ENCODE peak calls at places on chromosomes 16 and 17, in ten cellular contexts. One of them, this sample, is unnamed.

GRCh38 chr16:46882304-46882939 is 1.7 kb upstream of the GPT2 start:
- DNase-seq in activated CD4-positive, alpha-beta T cell treated with anti-CD3 and anti-CD28 coated beads for 48 hours: no peak
- DNase-seq in dermis blood vessel endothelial cell: no peak
- DNase-seq in ecto neural progenitor cell: no peak
- DNase-seq in activated CD8-positive, alpha-beta memory T cell treated with anti-CD3 and anti-CD28 coated beads for 48 hours: no peak
- DNase-seq in fibroblast of the aortic adventitia: no peak
- DNase-seq in NCI-H774: no peak
- DNase-seq in ELR: no peak
- DNase-seq in amygdala: no peak
- DNase-seq in NCI-H1694 treated with DMSO at 0.1 percent for 48 hours: no peak
- DNase-seq in this sample: no peak

GRCh38 chr16:27403601-27403992 is 1.6 kb downstream of the IL21R start:
- DNase-seq in fibroblast of the aortic adventitia: no peak
- DNase-seq in NCI-H1694 treated with DMSO at 0.1 percent for 48 hours: no peak
- DNase-seq in ELR: no peak
- DNase-seq in amygdala: no peak
- DNase-seq in NCI-H774: no peak
- DNase-seq in activated CD4-positive, alpha-beta T cell treated with anti-CD3 and anti-CD28 coated beads for 48 hours: no peak
- DNase-seq in activated CD8-positive, alpha-beta memory T cell treated with anti-CD3 and anti-CD28 coated beads for 48 hours: no peak
- DNase-seq in ecto neural progenitor cell: no peak
- DNase-seq in dermis blood vessel endothelial cell: no peak
- DNase-seq in this sample: no peak

GRCh38 chr16:51839697-51840462 is 688.8 kb upstream of the SALL1 start:
- DNase-seq in dermis blood vessel endothelial cell: no peak
- DNase-seq in activated CD8-positive, alpha-beta memory T cell treated with anti-CD3 and anti-CD28 coated beads for 48 hours: no peak
- DNase-seq in NCI-H1694 treated with DMSO at 0.1 percent for 48 hours: no peak
- DNase-seq in fibroblast of the aortic adventitia: no peak
- DNase-seq in NCI-H774: no peak
- DNase-seq in ecto neural progenitor cell: no peak
- DNase-seq in amygdala: no peak
- DNase-seq in ELR: peak; percentile 80
- DNase-seq in activated CD4-positive, alpha-beta T cell treated with anti-CD3 and anti-CD28 coated beads for 48 hours: no peak
- DNase-seq in this sample: no peak

GRCh38 chr16:22970191-22970845 is 156.4 kb downstream of the HS3ST2 start:
- DNase-seq in dermis blood vessel endothelial cell: no peak
- DNase-seq in activated CD8-positive, alpha-beta memory T cell treated with anti-CD3 and anti-CD28 coated beads for 48 hours: no peak
- DNase-seq in NCI-H1694 treated with DMSO at 0.1 percent for 48 hours: no peak
- DNase-seq in amygdala: no peak
- DNase-seq in fibroblast of the aortic adventitia: no peak
- DNase-seq in ELR: no peak
- DNase-seq in activated CD4-positive, alpha-beta T cell treated with anti-CD3 and anti-CD28 coated beads for 48 hours: no peak
- DNase-seq in ecto neural progenitor cell: no peak
- DNase-seq in NCI-H774: no peak
- DNase-seq in this sample: no peak

GRCh38 chr16:86714166-86714565 is 135.8 kb downstream of the FOXL1 start:
- DNase-seq in activated CD4-positive, alpha-beta T cell treated with anti-CD3 and anti-CD28 coated beads for 48 hours: no peak
- DNase-seq in ELR: peak; percentile 7
- DNase-seq in ecto neural progenitor cell: no peak
- DNase-seq in NCI-H1694 treated with DMSO at 0.1 percent for 48 hours: no peak
- DNase-seq in NCI-H774: no peak
- DNase-seq in dermis blood vessel endothelial cell: peak; percentile 6
- DNase-seq in fibroblast of the aortic adventitia: peak; percentile 33
- DNase-seq in amygdala: no peak
- DNase-seq in activated CD8-positive, alpha-beta memory T cell treated with anti-CD3 and anti-CD28 coated beads for 48 hours: no peak
- DNase-seq in this sample: no peak

GRCh38 chr16:16182918-16183317 is 40.4 kb downstream of the ABCC6 start:
- DNase-seq in ecto neural progenitor cell: no peak
- DNase-seq in NCI-H774: no peak
- DNase-seq in dermis blood vessel endothelial cell: no peak
- DNase-seq in fibroblast of the aortic adventitia: no peak
- DNase-seq in ELR: no peak
- DNase-seq in amygdala: no peak
- DNase-seq in activated CD8-positive, alpha-beta memory T cell treated with anti-CD3 and anti-CD28 coated beads for 48 hours: no peak
- DNase-seq in activated CD4-positive, alpha-beta T cell treated with anti-CD3 and anti-CD28 coated beads for 48 hours: no peak
- DNase-seq in NCI-H1694 treated with DMSO at 0.1 percent for 48 hours: no peak
- DNase-seq in this sample: no peak

GRCh38 chr16:13110124-13110796 is 208.9 kb downstream of the SHISA9 start:
- DNase-seq in NCI-H1694 treated with DMSO at 0.1 percent for 48 hours: no peak
- DNase-seq in NCI-H774: no peak
- DNase-seq in activated CD4-positive, alpha-beta T cell treated with anti-CD3 and anti-CD28 coated beads for 48 hours: no peak
- DNase-seq in ELR: no peak
- DNase-seq in fibroblast of the aortic adventitia: no peak
- DNase-seq in activated CD8-positive, alpha-beta memory T cell treated with anti-CD3 and anti-CD28 coated beads for 48 hours: no peak
- DNase-seq in amygdala: no peak
- DNase-seq in ecto neural progenitor cell: no peak
- DNase-seq in dermis blood vessel endothelial cell: no peak
- DNase-seq in this sample: no peak

GRCh38 chr17:16456770-16457316 is 35.1 kb downstream of the LRRC75A start:
- DNase-seq in NCI-H1694 treated with DMSO at 0.1 percent for 48 hours: no peak
- DNase-seq in ELR: no peak
- DNase-seq in fibroblast of the aortic adventitia: no peak
- DNase-seq in dermis blood vessel endothelial cell: no peak
- DNase-seq in amygdala: no peak
- DNase-seq in NCI-H774: no peak
- DNase-seq in activated CD4-positive, alpha-beta T cell treated with anti-CD3 and anti-CD28 coated beads for 48 hours: no peak
- DNase-seq in activated CD8-positive, alpha-beta memory T cell treated with anti-CD3 and anti-CD28 coated beads for 48 hours: no peak
- DNase-seq in ecto neural progenitor cell: no peak
- DNase-seq in this sample: no peak

GRCh38 chr16:86952769-86953168 is 364.4 kb downstream of the C16orf95 start:
- DNase-seq in ecto neural progenitor cell: no peak
- DNase-seq in activated CD4-positive, alpha-beta T cell treated with anti-CD3 and anti-CD28 coated beads for 48 hours: no peak
- DNase-seq in NCI-H1694 treated with DMSO at 0.1 percent for 48 hours: no peak
- DNase-seq in amygdala: no peak
- DNase-seq in NCI-H774: no peak
- DNase-seq in ELR: peak; percentile 69
- DNase-seq in activated CD8-positive, alpha-beta memory T cell treated with anti-CD3 and anti-CD28 coated beads for 48 hours: no peak
- DNase-seq in fibroblast of the aortic adventitia: no peak
- DNase-seq in dermis blood vessel endothelial cell: no peak
- DNase-seq in this sample: no peak

GRCh38 chr16:12208341-12209035 is 232.0 kb downstream of the SNX29 start:
- DNase-seq in ELR: peak; percentile 41
- DNase-seq in dermis blood vessel endothelial cell: no peak
- DNase-seq in fibroblast of the aortic adventitia: peak; percentile 18
- DNase-seq in activated CD8-positive, alpha-beta memory T cell treated with anti-CD3 and anti-CD28 coated beads for 48 hours: no peak
- DNase-seq in amygdala: no peak
- DNase-seq in activated CD4-positive, alpha-beta T cell treated with anti-CD3 and anti-CD28 coated beads for 48 hours: no peak
- DNase-seq in NCI-H774: no peak
- DNase-seq in NCI-H1694 treated with DMSO at 0.1 percent for 48 hours: no peak
- DNase-seq in ecto neural progenitor cell: no peak
- DNase-seq in this sample: no peak

GRCh38 chr17:60522889-60523626 is 3.0 kb downstream of the APPBP2 start:
- DNase-seq in fibroblast of the aortic adventitia: no peak
- DNase-seq in NCI-H1694 treated with DMSO at 0.1 percent for 48 hours: no peak
- DNase-seq in activated CD4-positive, alpha-beta T cell treated with anti-CD3 and anti-CD28 coated beads for 48 hours: no peak
- DNase-seq in NCI-H774: no peak
- DNase-seq in ELR: no peak
- DNase-seq in activated CD8-positive, alpha-beta memory T cell treated with anti-CD3 and anti-CD28 coated beads for 48 hours: no peak
- DNase-seq in amygdala: no peak
- DNase-seq in ecto neural progenitor cell: no peak
- DNase-seq in dermis blood vessel endothelial cell: no peak
- DNase-seq in this sample: no peak

GRCh38 chr17:74054249-74054648 is 149.2 kb upstream of the RPL38 start:
- DNase-seq in fibroblast of the aortic adventitia: no peak
- DNase-seq in dermis blood vessel endothelial cell: no peak
- DNase-seq in NCI-H1694 treated with DMSO at 0.1 percent for 48 hours: no peak
- DNase-seq in activated CD4-positive, alpha-beta T cell treated with anti-CD3 and anti-CD28 coated beads for 48 hours: no peak
- DNase-seq in amygdala: no peak
- DNase-seq in ecto neural progenitor cell: no peak
- DNase-seq in NCI-H774: no peak
- DNase-seq in ELR: no peak
- DNase-seq in activated CD8-positive, alpha-beta memory T cell treated with anti-CD3 and anti-CD28 coated beads for 48 hours: no peak
- DNase-seq in this sample: no peak

GRCh38 chr16:67283826-67284555 is 4.7 kb downstream of the PLEKHG4 start:
- DNase-seq in NCI-H774: no peak
- DNase-seq in ELR: no peak
- DNase-seq in activated CD4-positive, alpha-beta T cell treated with anti-CD3 and anti-CD28 coated beads for 48 hours: no peak
- DNase-seq in ecto neural progenitor cell: no peak
- DNase-seq in fibroblast of the aortic adventitia: no peak
- DNase-seq in NCI-H1694 treated with DMSO at 0.1 percent for 48 hours: no peak
- DNase-seq in amygdala: no peak
- DNase-seq in activated CD8-positive, alpha-beta memory T cell treated with anti-CD3 and anti-CD28 coated beads for 48 hours: no peak
- DNase-seq in dermis blood vessel endothelial cell: no peak
- DNase-seq in this sample: no peak

GRCh38 chr17:78933959-78934568 is 8.9 kb upstream of the TIMP2 start:
- DNase-seq in dermis blood vessel endothelial cell: peak; percentile 95
- DNase-seq in activated CD8-positive, alpha-beta memory T cell treated with anti-CD3 and anti-CD28 coated beads for 48 hours: no peak
- DNase-seq in NCI-H774: peak; percentile 79
- DNase-seq in ELR: peak; percentile 96
- DNase-seq in activated CD4-positive, alpha-beta T cell treated with anti-CD3 and anti-CD28 coated beads for 48 hours: peak; percentile 14
- DNase-seq in ecto neural progenitor cell: peak; percentile 88
- DNase-seq in fibroblast of the aortic adventitia: peak; percentile 99
- DNase-seq in NCI-H1694 treated with DMSO at 0.1 percent for 48 hours: peak; percentile 67
- DNase-seq in amygdala: peak; percentile 84
- DNase-seq in this sample: peak; percentile 89

GRCh38 chr16:69078073-69078472 is 27.4 kb upstream of the HAS3 start:
- DNase-seq in dermis blood vessel endothelial cell: no peak
- DNase-seq in NCI-H1694 treated with DMSO at 0.1 percent for 48 hours: no peak
- DNase-seq in ELR: no peak
- DNase-seq in activated CD8-positive, alpha-beta memory T cell treated with anti-CD3 and anti-CD28 coated beads for 48 hours: no peak
- DNase-seq in activated CD4-positive, alpha-beta T cell treated with anti-CD3 and anti-CD28 coated beads for 48 hours: no peak
- DNase-seq in ecto neural progenitor cell: no peak
- DNase-seq in fibroblast of the aortic adventitia: no peak
- DNase-seq in amygdala: no peak
- DNase-seq in NCI-H774: no peak
- DNase-seq in this sample: no peak

GRCh38 chr16:57345021-57345420 is 13.6 kb upstream of the CCL22 start:
- DNase-seq in ELR: no peak
- DNase-seq in ecto neural progenitor cell: no peak
- DNase-seq in NCI-H1694 treated with DMSO at 0.1 percent for 48 hours: no peak
- DNase-seq in fibroblast of the aortic adventitia: no peak
- DNase-seq in activated CD4-positive, alpha-beta T cell treated with anti-CD3 and anti-CD28 coated beads for 48 hours: no peak
- DNase-seq in dermis blood vessel endothelial cell: no peak
- DNase-seq in activated CD8-positive, alpha-beta memory T cell treated with anti-CD3 and anti-CD28 coated beads for 48 hours: no peak
- DNase-seq in NCI-H774: no peak
- DNase-seq in amygdala: no peak
- DNase-seq in this sample: no peak

GRCh38 chr16:19713697-19714096 is 4.3 kb downstream of the KNOP1 start:
- DNase-seq in dermis blood vessel endothelial cell: no peak
- DNase-seq in ELR: no peak
- DNase-seq in NCI-H1694 treated with DMSO at 0.1 percent for 48 hours: no peak
- DNase-seq in activated CD4-positive, alpha-beta T cell treated with anti-CD3 and anti-CD28 coated beads for 48 hours: no peak
- DNase-seq in NCI-H774: no peak
- DNase-seq in fibroblast of the aortic adventitia: no peak
- DNase-seq in amygdala: no peak
- DNase-seq in activated CD8-positive, alpha-beta memory T cell treated with anti-CD3 and anti-CD28 coated beads for 48 hours: no peak
- DNase-seq in ecto neural progenitor cell: no peak
- DNase-seq in this sample: no peak

GRCh38 chr17:39352511-39352910 is 48.9 kb downstream of the FBXL20 start:
- DNase-seq in activated CD8-positive, alpha-beta memory T cell treated with anti-CD3 and anti-CD28 coated beads for 48 hours: no peak
- DNase-seq in activated CD4-positive, alpha-beta T cell treated with anti-CD3 and anti-CD28 coated beads for 48 hours: no peak
- DNase-seq in dermis blood vessel endothelial cell: no peak
- DNase-seq in ELR: peak; percentile 24
- DNase-seq in NCI-H774: no peak
- DNase-seq in fibroblast of the aortic adventitia: peak; percentile 28
- DNase-seq in amygdala: no peak
- DNase-seq in ecto neural progenitor cell: no peak
- DNase-seq in NCI-H1694 treated with DMSO at 0.1 percent for 48 hours: peak; percentile 13
- DNase-seq in this sample: no peak

GRCh38 chr16:2078691-2079090 is 30.9 kb downstream of the TSC2 start:
- DNase-seq in dermis blood vessel endothelial cell: no peak
- DNase-seq in ELR: no peak
- DNase-seq in NCI-H1694 treated with DMSO at 0.1 percent for 48 hours: no peak
- DNase-seq in activated CD4-positive, alpha-beta T cell treated with anti-CD3 and anti-CD28 coated beads for 48 hours: no peak
- DNase-seq in ecto neural progenitor cell: no peak
- DNase-seq in fibroblast of the aortic adventitia: no peak
- DNase-seq in amygdala: no peak
- DNase-seq in activated CD8-positive, alpha-beta memory T cell treated with anti-CD3 and anti-CD28 coated beads for 48 hours: no peak
- DNase-seq in NCI-H774: no peak
- DNase-seq in this sample: no peak

GRCh38 chr17:17805575-17805974 is 31.2 kb downstream of the SREBF1 start:
- DNase-seq in NCI-H1694 treated with DMSO at 0.1 percent for 48 hours: no peak
- DNase-seq in fibroblast of the aortic adventitia: no peak
- DNase-seq in dermis blood vessel endothelial cell: no peak
- DNase-seq in activated CD8-positive, alpha-beta memory T cell treated with anti-CD3 and anti-CD28 coated beads for 48 hours: no peak
- DNase-seq in NCI-H774: no peak
- DNase-seq in ELR: no peak
- DNase-seq in activated CD4-positive, alpha-beta T cell treated with anti-CD3 and anti-CD28 coated beads for 48 hours: no peak
- DNase-seq in amygdala: no peak
- DNase-seq in ecto neural progenitor cell: no peak
- DNase-seq in this sample: no peak

GRCh38 chr17:3796822-3797170 is 4.2 kb downstream of the ITGAE start:
- DNase-seq in activated CD8-positive, alpha-beta memory T cell treated with anti-CD3 and anti-CD28 coated beads for 48 hours: no peak
- DNase-seq in ELR: no peak
- DNase-seq in dermis blood vessel endothelial cell: no peak
- DNase-seq in activated CD4-positive, alpha-beta T cell treated with anti-CD3 and anti-CD28 coated beads for 48 hours: peak; percentile 18
- DNase-seq in NCI-H1694 treated with DMSO at 0.1 percent for 48 hours: no peak
- DNase-seq in ecto neural progenitor cell: no peak
- DNase-seq in NCI-H774: no peak
- DNase-seq in amygdala: no peak
- DNase-seq in fibroblast of the aortic adventitia: no peak
- DNase-seq in this sample: no peak

GRCh38 chr17:15966183-15966878 is 21.4 kb downstream of the ADORA2B start:
- DNase-seq in fibroblast of the aortic adventitia: no peak
- DNase-seq in activated CD4-positive, alpha-beta T cell treated with anti-CD3 and anti-CD28 coated beads for 48 hours: no peak
- DNase-seq in activated CD8-positive, alpha-beta memory T cell treated with anti-CD3 and anti-CD28 coated beads for 48 hours: no peak
- DNase-seq in NCI-H1694 treated with DMSO at 0.1 percent for 48 hours: no peak
- DNase-seq in amygdala: no peak
- DNase-seq in ELR: no peak
- DNase-seq in NCI-H774: peak; percentile 41
- DNase-seq in ecto neural progenitor cell: peak; percentile 68
- DNase-seq in dermis blood vessel endothelial cell: peak; percentile 83
- DNase-seq in this sample: peak; percentile 23

GRCh38 chr16:782766-783403 is 5.3 kb downstream of the RPUSD1 start:
- DNase-seq in fibroblast of the aortic adventitia: no peak
- DNase-seq in NCI-H774: no peak
- DNase-seq in ELR: no peak
- DNase-seq in NCI-H1694 treated with DMSO at 0.1 percent for 48 hours: no peak
- DNase-seq in activated CD8-positive, alpha-beta memory T cell treated with anti-CD3 and anti-CD28 coated beads for 48 hours: no peak
- DNase-seq in dermis blood vessel endothelial cell: no peak
- DNase-seq in amygdala: no peak
- DNase-seq in activated CD4-positive, alpha-beta T cell treated with anti-CD3 and anti-CD28 coated beads for 48 hours: no peak
- DNase-seq in ecto neural progenitor cell: no peak
- DNase-seq in this sample: peak; percentile 78

GRCh38 chr16:1940273-1941161 is 2.5 kb downstream of the MSRB1 start:
- DNase-seq in ELR: no peak
- DNase-seq in activated CD4-positive, alpha-beta T cell treated with anti-CD3 and anti-CD28 coated beads for 48 hours: no peak
- DNase-seq in NCI-H774: no peak
- DNase-seq in fibroblast of the aortic adventitia: no peak
- DNase-seq in dermis blood vessel endothelial cell: no peak
- DNase-seq in activated CD8-positive, alpha-beta memory T cell treated with anti-CD3 and anti-CD28 coated beads for 48 hours: no peak
- DNase-seq in ecto neural progenitor cell: no peak
- DNase-seq in amygdala: no peak
- DNase-seq in NCI-H1694 treated with DMSO at 0.1 percent for 48 hours: no peak
- DNase-seq in this sample: no peak